ENCODE peak calls at places on chromosomes 12 and 14, in ten cellular contexts. C is HepG2, D is MM.1S, Q is colonic mucosa, J is H9, I is fibroblast of lung, P is neural progenitor cell, E is PC-3, V is SK-N-SH, S is neuronal stem cell. U is an unnamed sample.
A peak's percentile ranks its signal among the peaks of the same experiment; 100 is the strongest.

GRCh38 chr12:68336754-68337343 is 4.7 kb upstream of the MDM1 start:
- DNase-seq in J (no peak), S (no peak), I (no peak), P (no peak), D (no peak), E (peak; percentile 88), Q (peak; percentile 26), C (no peak), V (peak; percentile 38), U (no peak)

GRCh38 chr14:105172476-105172875 is 3.9 kb upstream of the JAG2 start:
- DNase-seq in P (no peak), J (no peak), Q (no peak), S (no peak), C (no peak), D (no peak), I (no peak), E (no peak), V (no peak), U (no peak)

GRCh38 chr12:81963651-81964050 is 204.5 kb upstream of the PPFIA2 start:
- DNase-seq in C (no peak), I (no peak), J (no peak), V (no peak), D (no peak), P (no peak), Q (no peak), S (no peak), E (no peak), U (no peak)

GRCh38 chr14:55359307-55359706 is 52.3 kb downstream of the ATG14 start:
- DNase-seq in S (no peak), C (no peak), P (no peak), Q (no peak), V (no peak), J (no peak), I (no peak), D (no peak), E (peak; percentile 44), U (no peak)

GRCh38 chr12:116629451-116629850 is 70.3 kb downstream of the MAP1LC3B2 start:
- DNase-seq in D (no peak), P (no peak), C (no peak), J (no peak), V (no peak), E (no peak), I (no peak), Q (no peak), S (no peak), U (no peak)

GRCh38 chr14:95440951-95441350 is 75.5 kb downstream of the SYNE3 start:
- DNase-seq in D (no peak), E (no peak), Q (no peak), I (no peak), C (no peak), S (no peak), V (peak; percentile 65), P (no peak), J (no peak), U (no peak)

GRCh38 chr12:89752331-89752730 is 43.7 kb upstream of the ATP2B1 start:
- DNase-seq in D (no peak), P (no peak), S (no peak), C (no peak), E (no peak), I (no peak), Q (no peak), J (no peak), V (no peak), U (peak; percentile 68)

GRCh38 chr14:27228053-27228452 is 630.2 kb upstream of the NOVA1 start:
- DNase-seq in P (no peak), Q (no peak), D (no peak), J (no peak), E (peak; percentile 43), I (no peak), S (no peak), V (no peak), C (no peak), U (no peak)

GRCh38 chr12:55845785-55846496 is 3.2 kb upstream of the MMP19 start:
- DNase-seq in I (no peak), Q (no peak), D (no peak), E (no peak), V (no peak), C (no peak), P (no peak), J (no peak), S (no peak), U (no peak)

GRCh38 chr12:124861492-124861891 is 2.2 kb downstream of the SCARB1 start:
- DNase-seq in I (peak; percentile 55), J (no peak), C (no peak), V (no peak), P (no peak), Q (peak; percentile 66), D (no peak), E (peak; percentile 28), S (no peak), U (no peak)

GRCh38 chr12:124864326-124864752 is 675 bp upstream of the SCARB1 start:
- DNase-seq in S (no peak), E (no peak), J (no peak), C (no peak), V (no peak), D (no peak), I (no peak), Q (no peak), P (no peak), U (no peak)

GRCh38 chr12:124862768-124863408 is 776 bp downstream of the SCARB1 start:
- DNase-seq in C (no peak), D (peak; percentile 25), I (peak; percentile 17), J (no peak), S (no peak), Q (peak; percentile 45), E (peak; percentile 47), P (peak; percentile 56), V (peak; percentile 70), U (peak; percentile 43)

GRCh38 chr12:124865728-124866127 is 2.1 kb upstream of the SCARB1 start:
- DNase-seq in V (no peak), Q (no peak), J (no peak), P (no peak), D (no peak), E (no peak), I (no peak), S (no peak), C (no peak), U (no peak)

DNA sequence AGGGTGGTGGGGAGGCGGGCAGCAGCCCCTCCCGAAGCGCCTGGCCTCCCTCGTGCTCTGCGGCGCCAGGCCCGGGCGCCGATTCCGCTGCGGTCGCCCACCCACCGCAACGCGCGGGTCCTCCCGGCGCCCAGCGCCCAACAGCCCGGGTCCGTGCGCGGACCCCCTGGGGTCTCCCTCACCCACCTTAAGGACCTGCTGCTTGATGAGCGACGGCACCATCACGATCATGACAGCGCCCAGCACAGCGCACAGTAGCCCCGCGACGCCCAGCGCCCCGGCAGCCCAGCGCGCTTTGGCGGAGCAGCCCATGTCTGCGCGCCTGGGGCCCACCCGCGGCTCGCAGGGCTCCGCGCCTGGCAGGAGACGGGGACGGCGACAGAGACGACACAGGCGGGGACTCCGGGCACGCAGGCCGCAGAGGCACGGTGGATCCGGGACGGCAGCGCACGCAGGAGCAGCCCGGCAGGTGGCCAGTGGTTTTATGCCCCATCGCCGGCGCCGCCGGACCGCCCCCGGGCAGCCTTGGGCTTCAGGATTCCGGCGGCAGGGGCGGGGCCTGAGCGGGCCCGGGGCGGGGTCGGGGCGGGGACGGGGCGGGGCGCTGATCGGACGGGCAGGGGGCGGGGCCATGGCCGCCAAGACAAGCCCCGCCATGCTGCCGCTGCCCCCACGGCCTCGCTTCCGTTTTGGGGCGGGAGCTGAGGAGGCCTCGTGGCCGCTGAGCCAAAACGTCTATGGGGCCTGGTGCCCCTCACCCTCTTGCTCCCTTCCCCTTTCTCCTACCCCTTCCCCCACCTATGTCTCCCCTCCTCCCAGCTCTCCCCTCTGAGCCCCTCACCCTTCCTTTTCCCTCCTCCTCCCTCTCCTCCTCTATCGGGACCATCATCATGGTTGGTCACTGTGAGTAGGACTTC is at the start of gene SCARB1:
- DNase-seq in S (peak; percentile 76), P (peak; percentile 93), C (peak; percentile 66), E (peak; percentile 86), Q (peak; percentile 86), D (peak; percentile 65), I (peak; percentile 73), V (peak; percentile 99), J (peak; percentile 93), U (peak; percentile 87)
- H3K9ac ChIP-seq in S (peak within 1 kb of the TSS; percentile 87), P (no peak within 1 kb of the TSS), C (peak within 1 kb of the TSS; percentile 89), E (peak within 1 kb of the TSS; percentile 88), Q (peak within 1 kb of the TSS; percentile 76), D (peak within 1 kb of the TSS; percentile 70), I (peak within 1 kb of the TSS; percentile 62), V (peak within 1 kb of the TSS; percentile 73), J (peak within 1 kb of the TSS; percentile 16), U (peak within 1 kb of the TSS; percentile 78)

DNA sequence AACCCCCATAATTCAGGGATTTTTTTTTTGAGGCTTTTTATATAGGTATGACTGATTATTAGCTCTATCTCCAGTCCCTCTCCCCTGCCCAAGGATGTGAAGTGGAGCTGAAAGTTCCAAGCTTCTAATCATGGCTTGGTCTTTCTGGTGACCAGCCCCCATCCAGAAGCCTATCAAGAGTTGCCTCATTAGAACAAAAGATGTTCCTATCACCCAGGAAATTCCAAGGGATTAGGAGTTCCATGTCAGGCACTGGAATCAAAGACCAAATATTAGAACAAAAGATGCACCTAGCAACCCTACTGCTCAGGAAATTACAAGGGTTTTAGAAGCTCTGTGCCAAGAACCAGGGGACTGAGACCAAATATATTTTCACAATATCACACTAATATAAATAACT is 29.9 kb downstream of the LRP6 start:
- DNase-seq in Q (no peak), J (no peak), S (no peak), E (no peak), V (no peak), D (no peak), C (no peak), P (peak; percentile 47), I (no peak), U (no peak)
- H3K9ac ChIP-seq in Q (no peak overlapping the region), J (no peak overlapping the region), S (no peak overlapping the region), E (no peak overlapping the region), V (no peak overlapping the region), D (no peak overlapping the region), C (no peak overlapping the region), P (no peak overlapping the region), I (no peak overlapping the region), U (no peak overlapping the region)

DNA sequence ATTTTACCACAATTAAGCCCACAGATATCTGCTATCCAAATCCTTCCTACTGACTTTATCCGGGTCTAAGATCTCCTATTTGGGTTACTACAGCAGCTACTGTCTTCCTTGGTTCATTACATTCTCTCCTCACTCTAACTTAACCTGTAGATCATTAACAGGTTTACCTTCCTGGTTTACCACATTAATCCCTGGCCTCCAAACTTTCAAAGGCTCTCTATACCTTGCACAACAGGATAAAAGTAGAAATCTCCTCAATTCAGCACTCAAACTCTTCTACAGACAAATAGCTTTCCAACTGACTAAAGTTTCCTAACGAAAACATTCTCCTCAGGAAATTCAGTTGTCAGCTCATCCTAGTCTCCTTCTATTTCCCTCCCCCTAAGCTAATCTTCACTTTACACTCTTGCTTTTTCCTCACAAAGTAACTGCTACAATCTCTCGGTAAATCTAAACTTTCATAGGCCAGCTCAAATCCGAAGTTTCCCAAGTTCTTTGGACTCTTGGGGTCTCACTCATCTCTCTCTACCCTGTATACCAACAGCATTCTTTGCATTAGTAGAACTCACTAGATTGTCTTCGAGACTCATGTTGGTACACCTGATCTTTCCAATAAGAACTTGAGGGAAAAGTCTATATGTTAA is 2.7 kb downstream of the BTBD7 start:
- DNase-seq in I (no peak), J (no peak), E (peak; percentile 22), V (no peak), D (no peak), P (no peak), C (peak; percentile 69), S (no peak), Q (no peak), U (no peak)
- H3K9ac ChIP-seq in I (no peak overlapping the region), J (no peak overlapping the region), E (peak overlapping the region; percentile 96), V (no peak overlapping the region), D (peak overlapping the region; percentile 75), P (no peak overlapping the region), C (peak overlapping the region; percentile 54), S (no peak overlapping the region), Q (peak overlapping the region; percentile 44), U (no peak overlapping the region)

GRCh38 chr14:60651936-60652673 is 2.8 kb upstream of the SIX1 start:
- DNase-seq in J (peak; percentile 59), S (peak; percentile 38), E (no peak), P (peak; percentile 60), Q (no peak), D (no peak), V (peak; percentile 46), I (peak; percentile 48), C (no peak), U (no peak)
- H3K9ac ChIP-seq in J (no peak overlapping the region), S (no peak overlapping the region), E (no peak overlapping the region), P (no peak overlapping the region), Q (no peak overlapping the region), D (no peak overlapping the region), V (peak overlapping the region; percentile 94), I (no peak overlapping the region), C (no peak overlapping the region), U (no peak overlapping the region)